ENCODE peak calls at places on chromosomes 2 and 18, in four cellular contexts. M is stimulated activated CD4-positive, alpha-beta T cell treated with anti-CD3 and anti-CD28 coated beads, Interleukin-1b, Interleukin-23, amount 100 ng/mL, for 24 hours; C is CD8-positive, alpha-beta memory T cell; R is astrocyte of the hippocampus. Z is an unnamed sample.

GRCh38 chr2:128302011-128302743 is 16.5 kb downstream of the HS6ST1 start:
- DNase-seq in R (no peak), M (no peak), C (no peak), Z (no peak)

GRCh38 chr2:218047532-218048230 is 21.4 kb upstream of the RUFY4 start:
- DNase-seq in R (no peak), M (no peak), C (no peak), Z (no peak)

GRCh38 chr2:126687086-126687485 is 31.1 kb downstream of the GYPC start:
- DNase-seq in C (no peak), M (no peak), R (no peak), Z (no peak)

GRCh38 chr2:27627963-27628766 is 647 bp downstream of the CCDC121 start:
- DNase-seq in C (no peak), R (peak), M (no peak), Z (no peak)

GRCh38 chr18:35289293-35290069 is 548 bp downstream of the ZSCAN30 start:
- DNase-seq in M (no peak), R (no peak), C (no peak), Z (no peak)

GRCh38 chr18:33051397-33051796 is 278.6 kb upstream of the KLHL14 start:
- DNase-seq in R (peak), C (no peak), M (no peak), Z (no peak)

GRCh38 chr2:217254111-217254510 is 394.2 kb upstream of the TNP1 start:
- DNase-seq in C (no peak), R (no peak), M (no peak), Z (no peak)

GRCh38 chr2:223853425-223853837 is 16.0 kb upstream of the AP1S3 start:
- DNase-seq in R (no peak), M (no peak), C (no peak), Z (no peak)

GRCh38 chr2:158015428-158016076 is 86.1 kb upstream of the UPP2 start:
- DNase-seq in R (no peak), M (no peak), C (no peak), Z (no peak)

GRCh38 chr2:83970262-83970929 is 488.7 kb downstream of the SUCLG1 start:
- DNase-seq in M (no peak), C (no peak), R (no peak), Z (no peak)

GRCh38 chr2:26685943-26686839 is 6.3 kb upstream of the KCNK3 start:
- DNase-seq in C (no peak), R (no peak), M (no peak), Z (no peak)

GRCh38 chr18:13375302-13376255 is 157.0 kb downstream of the LDLRAD4 start:
- DNase-seq in C (peak), M (peak), R (peak), Z (peak)

GRCh38 chr18:23115683-23116096 is 19.6 kb upstream of the CABLES1 start:
- DNase-seq in C (no peak), M (no peak), R (peak), Z (no peak)

GRCh38 chr2:62382757-62383156 is 123.2 kb downstream of the TMEM17 start:
- DNase-seq in M (no peak), R (peak), C (no peak), Z (no peak)

GRCh38 chr2:129318581-129319421 is 660.7 kb upstream of the RAB6C start:
- DNase-seq in R (no peak), C (no peak), M (no peak), Z (no peak)

GRCh38 chr18:36688020-36688965 is 140.5 kb downstream of the TPGS2 start:
- DNase-seq in C (no peak), R (peak), M (peak), Z (peak)

GRCh38 chr2:241858206-241859016 is at the start of gene PDCD1:
- DNase-seq in C (peak), M (peak), R (no peak), Z (no peak)

Z was measured in omental fat pad.